ENCODE peak calls at places on chromosomes 1 and 21, in five cellular contexts. O is NCI-H524; G is T-helper 17 cell; H is SK-N-DZ; X is activated T-helper 1 cell treated with anti-CD3 and anti-CD28 coated beads, Interleukin-12 subunit alpha, Interleukin-12 subunit beta, Interleukin-2, Interleukin-4 antibody, amounts not matched to agents 30 ng/mL and 10 ng/mL and 1 ng/mL, durations not matched to agents 14 hours and 24 hours and 36 hours. P is an unnamed sample.

GRCh38 chr1:25697426-25698220 is 81.0 kb downstream of the MAN1C1 start:
- DNase-seq in O (no peak), G (no peak), H (no peak), X (no peak), P (peak)

GRCh38 chr1:152191711-152192110 is 32.3 kb downstream of the HRNR start:
- DNase-seq in O (no peak), G (no peak), H (no peak), X (no peak), P (no peak)

GRCh38 chr21:15297829-15298228 is 233.0 kb upstream of the NRIP1 start:
- DNase-seq in O (no peak), G (no peak), H (no peak), X (no peak), P (no peak)

GRCh38 chr1:62057230-62057629 is 137.4 kb upstream of the L1TD1 start:
- DNase-seq in O (no peak), G (no peak), H (no peak), X (no peak), P (no peak)

GRCh38 chr1:185960377-185961151 is 226.4 kb downstream of the HMCN1 start:
- DNase-seq in O (no peak), G (no peak), H (no peak), X (no peak), P (no peak)

GRCh38 chr1:234955107-234955731 is 173.4 kb downstream of the TOMM20 start:
- DNase-seq in O (no peak), G (no peak), H (no peak), X (no peak), P (peak)

GRCh38 chr1:170267317-170267716 is 121.6 kb downstream of the NTMT2 start:
- DNase-seq in O (no peak), G (no peak), H (no peak), X (no peak), P (no peak)

GRCh38 chr1:199687321-199687720 is 340.2 kb upstream of the NR5A2 start:
- DNase-seq in O (peak), G (no peak), H (no peak), X (no peak), P (no peak)

GRCh38 chr1:63261736-63262142 is 60.6 kb upstream of the FOXD3 start:
- DNase-seq in O (no peak), G (no peak), H (no peak), X (no peak), P (peak)

GRCh38 chr21:27802816-27803475 is 836.1 kb upstream of the ADAMTS5 start:
- DNase-seq in O (peak), G (no peak), H (no peak), X (peak), P (peak)

GRCh38 chr1:118101445-118101844 is 83.6 kb downstream of the SPAG17 start:
- DNase-seq in O (no peak), G (no peak), H (no peak), X (no peak), P (no peak)

GRCh38 chr1:218983848-218984247 is 189.8 kb upstream of the LYPLAL1 start:
- DNase-seq in O (peak), G (no peak), H (peak), X (no peak), P (peak)

GRCh38 chr1:15946546-15947381 is 29.1 kb downstream of the ZBTB17 start:
- DNase-seq in O (no peak), G (no peak), H (no peak), X (no peak), P (no peak)

GRCh38 chr1:153962088-153963029 is 978 bp downstream of the SLC39A1 start:
- DNase-seq in O (no peak), G (no peak), H (no peak), X (no peak), P (no peak)

GRCh38 chr1:1564278-1564677 is 10.4 kb downstream of the SSU72 start:
- DNase-seq in O (no peak), G (no peak), H (no peak), X (no peak), P (no peak)

GRCh38 chr21:25283720-25284119 is 323.6 kb downstream of the MRPL39 start:
- DNase-seq in O (peak), G (no peak), H (peak), X (no peak), P (peak)

GRCh38 chr1:15849775-15850449 is 2.4 kb downstream of the SPEN start:
- DNase-seq in O (peak), G (no peak), H (peak), X (peak), P (peak)

GRCh38 chr1:3217096-3217724 is 148.2 kb downstream of the PRDM16 start:
- DNase-seq in O (no peak), G (no peak), H (no peak), X (no peak), P (no peak)

GRCh38 chr1:178579562-178579961 is 66.7 kb downstream of the TEX35 start:
- DNase-seq in O (peak), G (no peak), H (no peak), X (no peak), P (no peak)

GRCh38 chr1:229381234-229381633 is 38.4 kb upstream of the CCSAP start:
- DNase-seq in O (peak), G (no peak), H (peak), X (no peak), P (no peak)

GRCh38 chr21:44058981-44059380 is 46.9 kb downstream of the TRAPPC10 start:
- DNase-seq in O (no peak), G (no peak), H (no peak), X (no peak), P (no peak)

GRCh38 chr21:17441370-17441769 is 71.5 kb upstream of the CXADR start:
- DNase-seq in O (no peak), G (no peak), H (no peak), X (no peak), P (no peak)

GRCh38 chr1:206117151-206117948 is at the start of gene AVPR1B:
- DNase-seq in O (peak), G (no peak), H (no peak), X (no peak), P (peak)

GRCh38 chr1:57599233-57599994 is 175.6 kb upstream of the DAB1 start:
- DNase-seq in O (no peak), G (no peak), H (no peak), X (no peak), P (no peak)

GRCh38 chr1:34771573-34771972 is 9.4 kb upstream of the GJB3 start:
- DNase-seq in O (no peak), G (no peak), H (peak), X (no peak), P (no peak)

GRCh38 chr1:19313961-19314882 is 2.1 kb downstream of the SLC66A1 start:
- DNase-seq in O (no peak), G (no peak), H (no peak), X (no peak), P (no peak)

GRCh38 chr1:228944991-228945390 is 209.7 kb downstream of the RHOU start:
- DNase-seq in O (no peak), G (no peak), H (no peak), X (no peak), P (no peak)

GRCh38 chr1:112715264-112716053 is at the start of gene PPM1J:
- DNase-seq in O (peak), G (peak), H (peak), X (peak), P (peak)

GRCh38 chr1:108858541-108858940 is 1.6 kb upstream of the AKNAD1 start:
- DNase-seq in O (peak), G (no peak), H (peak), X (no peak), P (no peak)

GRCh38 chr1:204738506-204738905 is 53.0 kb upstream of the LRRN2 start:
- DNase-seq in O (no peak), G (no peak), H (no peak), X (no peak), P (no peak)

GRCh38 chr1:4616831-4617465 is 37.5 kb upstream of the AJAP1 start:
- DNase-seq in O (no peak), G (no peak), H (no peak), X (no peak), P (no peak)

GRCh38 chr1:118773656-118774055 is 214.5 kb downstream of the TBX15 start:
- DNase-seq in O (no peak), G (no peak), H (no peak), X (no peak), P (no peak)

GRCh38 chr1:204670152-204670927 is 15.2 kb downstream of the LRRN2 start:
- DNase-seq in O (no peak), G (no peak), H (no peak), X (no peak), P (no peak)

GRCh38 chr1:50974618-50974935 is 4.5 kb downstream of the CDKN2C start:
- DNase-seq in O (peak), G (no peak), H (no peak), X (no peak), P (peak)

GRCh38 chr1:163897401-163898169 is 575.8 kb downstream of the NUF2 start:
- DNase-seq in O (no peak), G (no peak), H (no peak), X (no peak), P (no peak)